ENCODE peak calls at places on chromosomes 11 and 22, in seven cellular contexts. O is A549, D is adrenal gland, H is heart left ventricle, X is transverse colon, B is esophagus squamous epithelium, Y is breast epithelium. S is an unnamed sample.

GRCh38 chr11:103051158-103051801 is 40.7 kb downstream of the DCUN1D5 start:
- DNase-seq in O (no peak), D (no peak), H (no peak), X (no peak), B (no peak), Y (no peak), S (no peak)

GRCh38 chr11:68266936-68267880 is 4.6 kb downstream of the C11orf24 start:
- DNase-seq in O (no peak), D (no peak), H (no peak), X (no peak), B (no peak), Y (no peak), S (no peak)

GRCh38 chr22:32999039-32999861 is 58.9 kb downstream of the SYN3 start:
- DNase-seq in O (no peak), D (no peak), H (no peak), X (no peak), B (no peak), Y (no peak), S (no peak)

GRCh38 chr22:28034760-28035401 is 115.8 kb upstream of the PITPNB start:
- DNase-seq in O (no peak), D (peak; percentile 88), H (peak; percentile 87), X (peak; percentile 41), B (no peak), Y (no peak), S (peak; percentile 81)

GRCh38 chr22:32053165-32053755 is 10.2 kb downstream of the SLC5A1 start:
- DNase-seq in O (no peak), D (no peak), H (no peak), X (no peak), B (no peak), Y (no peak), S (no peak)

GRCh38 chr11:118497831-118498230 is 29.4 kb upstream of the TTC36 start:
- DNase-seq in O (no peak), D (no peak), H (no peak), X (no peak), B (no peak), Y (no peak), S (no peak)

GRCh38 chr22:33889748-33890147 is 30.5 kb downstream of the LARGE1 start:
- DNase-seq in O (no peak), D (no peak), H (no peak), X (no peak), B (no peak), Y (no peak), S (no peak)

GRCh38 chr22:31628969-31629723 is 32.9 kb downstream of the PISD start:
- DNase-seq in O (no peak), D (no peak), H (no peak), X (no peak), B (no peak), Y (no peak), S (no peak)

GRCh38 chr22:48907591-48907990 is 920.1 kb downstream of the BRD1 start:
- DNase-seq in O (no peak), D (no peak), H (no peak), X (no peak), B (no peak), Y (no peak), S (no peak)

GRCh38 chr11:12765428-12765827 is 91.2 kb downstream of the TEAD1 start:
- DNase-seq in O (no peak), D (no peak), H (peak; percentile 57), X (no peak), B (no peak), Y (no peak), S (no peak)

GRCh38 chr11:128420943-128421342 is 166.4 kb downstream of the ETS1 start:
- DNase-seq in O (no peak), D (no peak), H (no peak), X (no peak), B (no peak), Y (no peak), S (peak; percentile 38)

GRCh38 chr22:24117942-24118341 is 63.3 kb upstream of the SUSD2 start:
- DNase-seq in O (no peak), D (no peak), H (no peak), X (no peak), B (no peak), Y (no peak), S (no peak)
- TF ChIP-seq CTCF in O (no peak), D (no peak), H (no peak), X (no peak), B (no peak), Y (no peak), S (no peak)

DNA sequence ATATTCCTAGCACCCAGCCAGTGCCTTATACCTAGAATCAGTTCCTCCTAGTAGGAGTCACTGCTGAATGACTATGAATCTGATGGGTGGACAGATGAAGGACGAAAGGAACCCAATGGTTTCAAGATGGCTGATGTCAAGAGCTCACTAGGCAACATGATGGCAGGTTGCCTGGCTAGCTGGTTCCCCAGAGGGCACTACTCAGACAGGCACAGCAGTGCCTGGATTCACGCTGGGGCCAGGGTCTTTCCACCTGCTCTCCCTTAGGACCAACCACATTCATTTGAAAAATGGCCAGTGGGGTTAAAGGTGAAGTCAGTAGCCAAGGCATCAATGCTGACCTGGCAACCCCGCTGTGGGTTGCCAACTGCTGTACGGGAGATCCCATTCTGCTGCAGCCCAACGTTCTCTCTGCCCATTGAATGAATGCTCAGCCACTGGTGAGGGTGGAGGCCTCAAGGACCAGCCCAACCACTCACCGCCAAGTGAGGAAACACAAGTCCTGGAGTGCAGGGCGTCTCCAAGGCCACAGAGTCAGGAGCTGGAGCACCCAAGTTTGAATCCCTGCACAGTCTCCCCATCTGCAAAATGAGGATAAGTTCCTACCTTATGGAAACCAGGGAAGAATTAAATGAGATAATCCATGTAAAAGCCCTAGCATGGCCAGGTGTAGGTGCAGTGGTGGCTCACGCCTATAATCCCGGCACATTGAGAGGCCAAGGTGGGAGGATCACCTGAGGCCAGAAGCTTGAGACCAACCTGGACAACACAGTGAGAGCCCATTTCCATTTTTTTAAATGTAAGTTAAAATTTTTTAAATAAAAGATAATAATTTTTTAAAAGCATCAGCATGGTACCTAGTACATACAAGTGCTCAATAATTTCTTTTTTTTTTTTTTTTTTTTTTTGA is 12.4 kb downstream of the MYH9 start:
- DNase-seq in O (no peak), D (peak; percentile 57), H (no peak), X (no peak), B (no peak), Y (no peak), S (no peak)
- H3K4me1 ChIP-seq in O (peaks cover 71% of the 10 kb centered on the region), D (peaks cover 48% of the 10 kb centered on the region), H (peaks cover 100% of the 10 kb centered on the region), X (peaks cover 97% of the 10 kb centered on the region), B (peaks cover 98% of the 10 kb centered on the region), Y (peaks cover 11% of the 10 kb centered on the region), S (peaks cover 55% of the 10 kb centered on the region)

DNA sequence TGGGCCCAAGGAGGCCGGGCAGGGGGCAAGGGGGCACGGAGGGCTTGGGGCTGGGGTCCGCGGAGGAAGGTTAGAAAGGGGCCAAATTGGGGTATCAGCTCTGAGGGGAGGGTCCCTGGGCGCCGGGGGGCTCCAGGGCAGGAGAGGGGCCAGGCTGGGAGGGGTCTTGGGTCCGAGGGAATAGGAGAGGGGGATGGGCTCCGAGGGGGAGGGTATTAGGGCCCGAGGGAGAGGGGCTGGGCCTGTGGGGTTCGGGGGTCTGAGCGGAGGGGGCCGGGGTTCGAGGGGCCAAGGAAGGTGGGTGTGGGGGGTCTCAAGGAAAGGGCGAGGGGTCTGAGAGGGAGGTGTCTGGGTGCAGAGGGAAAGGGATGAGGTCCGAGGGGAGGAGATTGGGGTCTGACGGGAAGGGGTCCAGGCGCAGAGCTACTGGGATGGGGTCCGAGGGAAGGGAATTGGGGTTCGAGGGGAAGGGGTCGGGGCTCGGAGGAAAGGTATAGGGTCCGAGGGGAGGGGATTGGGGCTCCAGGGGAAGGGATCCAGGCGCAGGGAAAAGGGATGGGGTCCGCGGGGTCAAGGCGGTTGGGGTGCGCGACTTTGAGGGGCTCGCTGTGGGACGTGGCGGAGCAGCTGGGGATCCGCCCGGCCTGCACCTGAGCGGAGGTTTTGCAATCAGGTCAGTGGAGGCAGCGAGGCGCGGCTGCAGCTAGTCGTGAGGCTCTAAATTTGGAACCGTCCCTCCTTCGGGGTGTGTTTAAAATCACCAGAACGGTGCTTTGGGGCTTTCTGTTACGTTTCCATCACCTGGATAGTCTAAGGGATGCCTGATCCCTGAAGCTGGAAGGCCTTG is 728 bp downstream of the CTTN start:
- DNase-seq in O (no peak), D (no peak), H (peak; percentile 24), X (peak; percentile 26), B (no peak), Y (no peak), S (peak; percentile 33)
- TF ChIP-seq POLR2A in O (no peak), D (no peak), H (no peak), X (no peak), B (no peak), Y (no peak), S (no peak)

DNA sequence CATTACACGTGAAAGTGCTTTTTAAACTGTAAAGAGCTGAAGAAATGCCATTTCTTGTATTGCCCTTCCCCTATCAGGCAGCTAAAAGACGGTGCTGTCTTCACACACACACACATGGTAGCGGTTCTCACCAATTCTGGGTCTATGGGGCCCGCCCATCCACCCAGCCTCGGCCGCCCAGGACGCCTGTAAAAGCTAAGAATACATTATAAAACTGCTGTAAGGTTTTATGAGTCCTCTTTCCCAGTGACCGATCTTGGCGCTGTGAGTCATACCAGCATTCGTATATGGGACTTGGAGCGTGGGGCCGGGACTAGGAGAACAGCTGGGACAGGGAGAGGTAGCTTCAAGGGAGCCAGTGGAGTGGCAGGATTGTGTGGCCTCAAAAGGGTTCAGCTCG is 149.7 kb upstream of the CADM1 start:
- DNase-seq in O (no peak), D (no peak), H (no peak), X (peak; percentile 83), B (no peak), Y (no peak), S (no peak)
- TF ChIP-seq CTCF in O (no peak), D (no peak), H (no peak), X (no peak), B (no peak), Y (no peak), S (no peak)